ENCODE peak calls at places on chromosomes 4 and X, in eight cellular contexts. B is HL-60; W is NCI-H1694 treated with DMSO at 0.1 percent for 48 hours; F is stimulated activated CD4-positive, alpha-beta T cell treated with anti-CD3 and anti-CD28 coated beads, Interleukin-4, amount 100 ng/mL, for 4 hours; S is NCI-H2081; A is effector memory CD8-positive, alpha-beta T cell; I is LoVo; R is GM04504. L is an unnamed sample.
A peak's percentile ranks its signal among the peaks of the same experiment; 100 is the strongest.

GRCh38 chrX:140475025-140475424 is 29.8 kb downstream of the SOX3 start:
- DNase-seq in B (no peak), W (no peak), F (no peak), S (no peak), A (no peak), I (no peak), R (no peak), L (no peak)

GRCh38 chr4:19791422-19792113 is 460.1 kb upstream of the SLIT2 start:
- DNase-seq in B (no peak), W (no peak), F (no peak), S (no peak), A (no peak), I (no peak), R (no peak), L (no peak)

GRCh38 chr4:117085185-117085701 is at the start of gene TRAM1L1:
- DNase-seq in B (peak; percentile 5), W (peak; percentile 54), F (no peak), S (peak; percentile 77), A (no peak), I (peak; percentile 78), R (peak; percentile 24), L (no peak)

GRCh38 chrX:70254063-70254400 is 6.0 kb downstream of the P2RY4 start:
- DNase-seq in B (no peak), W (no peak), F (no peak), S (no peak), A (no peak), I (peak; percentile 9), R (no peak), L (no peak)

GRCh38 chr4:128721896-128722295 is 87.6 kb upstream of the JADE1 start:
- DNase-seq in B (no peak), W (no peak), F (no peak), S (no peak), A (no peak), I (no peak), R (no peak), L (no peak)

GRCh38 chrX:109635151-109635550 is 10.2 kb upstream of the KCNE5 start:
- DNase-seq in B (peak; percentile 27), W (peak; percentile 31), F (no peak), S (peak; percentile 15), A (no peak), I (no peak), R (no peak), L (no peak)

GRCh38 chr4:3332498-3332897 is 39.7 kb downstream of the RGS12 start:
- DNase-seq in B (no peak), W (no peak), F (no peak), S (no peak), A (no peak), I (no peak), R (no peak), L (no peak)

GRCh38 chr4:7266525-7267292 is 74.4 kb downstream of the SORCS2 start:
- DNase-seq in B (no peak), W (no peak), F (no peak), S (no peak), A (no peak), I (no peak), R (peak; percentile 74), L (no peak)

GRCh38 chrX:39577976-39578962 is 519.5 kb downstream of the BCOR start:
- DNase-seq in B (no peak), W (peak; percentile 23), F (peak; percentile 30), S (no peak), A (no peak), I (no peak), R (no peak), L (no peak)

GRCh38 chrX:123308663-123309062 is 124.6 kb downstream of the GRIA3 start:
- DNase-seq in B (no peak), W (no peak), F (no peak), S (no peak), A (no peak), I (no peak), R (no peak), L (no peak)

GRCh38 chrX:122739770-122740169 is 444.3 kb upstream of the GRIA3 start:
- DNase-seq in B (no peak), W (no peak), F (no peak), S (no peak), A (no peak), I (no peak), R (no peak), L (no peak)

GRCh38 chrX:130857207-130857606 is 45.8 kb downstream of the ENOX2 start:
- DNase-seq in B (no peak), W (no peak), F (no peak), S (no peak), A (no peak), I (no peak), R (no peak), L (no peak)